ENCODE peak calls at places on chromosome 13, in ten cellular contexts. I is fibroblast of mammary gland; T is AG09319; O is dermis blood vessel endothelial cell; P is frontal cortex; L is pancreas; S is GM18507; A is NCI-H774; C is activated effector memory CD4-positive, alpha-beta T cell treated with anti-CD3 and anti-CD28 coated beads, Interleukin-2, amount 50 U/mL, for 16 hours; J is caudate nucleus. Z is an unnamed sample.

GRCh38 chr13:113373811-113374485 is 10.0 kb upstream of the GRTP1 start:
- DNase-seq in I (no peak), T (no peak), O (no peak), P (no peak), L (no peak), S (no peak), A (no peak), C (peak; percentile 33), J (no peak), Z (no peak)

GRCh38 chr13:34070006-34070405 is 252.1 kb downstream of the RFC3 start:
- DNase-seq in I (peak; percentile 33), T (no peak), O (peak; percentile 22), P (no peak), L (no peak), S (no peak), A (no peak), C (no peak), J (no peak), Z (no peak)

GRCh38 chr13:97142452-97142851 is 79.7 kb upstream of the MBNL2 start:
- DNase-seq in I (peak; percentile 28), T (no peak), O (peak; percentile 49), P (no peak), L (peak; percentile 42), S (no peak), A (no peak), C (no peak), J (no peak), Z (no peak)

GRCh38 chr13:36362251-36362650 is 16.1 kb upstream of the SPART start:
- DNase-seq in I (peak; percentile 95), T (peak; percentile 43), O (peak; percentile 6), P (no peak), L (no peak), S (no peak), A (no peak), C (no peak), J (no peak), Z (no peak)

GRCh38 chr13:74040200-74040599 is 94.0 kb downstream of the KLF12 start:
- DNase-seq in I (peak; percentile 32), T (no peak), O (peak; percentile 62), P (no peak), L (no peak), S (no peak), A (no peak), C (peak; percentile 68), J (no peak), Z (peak; percentile 74)

GRCh38 chr13:47036291-47037008 is 139.6 kb upstream of the HTR2A start:
- DNase-seq in I (no peak), T (no peak), O (no peak), P (no peak), L (no peak), S (peak; percentile 22), A (no peak), C (no peak), J (no peak), Z (no peak)

GRCh38 chr13:30798776-30799625 is 63.7 kb downstream of the ALOX5AP start:
- DNase-seq in I (no peak), T (no peak), O (peak; percentile 45), P (no peak), L (no peak), S (no peak), A (no peak), C (no peak), J (no peak), Z (no peak)

GRCh38 chr13:80299046-80299445 is 41.9 kb downstream of the SPRY2 start:
- DNase-seq in I (peak; percentile 4), T (no peak), O (peak; percentile 27), P (no peak), L (no peak), S (no peak), A (no peak), C (no peak), J (no peak), Z (no peak)

GRCh38 chr13:79678100-79678499 is 197.1 kb downstream of the NDFIP2 start:
- DNase-seq in I (peak; percentile 21), T (no peak), O (peak; percentile 3), P (no peak), L (no peak), S (no peak), A (no peak), C (no peak), J (no peak), Z (no peak)

GRCh38 chr13:48962281-48962680 is 13.4 kb upstream of the FNDC3A start:
- DNase-seq in I (no peak), T (no peak), O (no peak), P (no peak), L (no peak), S (no peak), A (no peak), C (no peak), J (no peak), Z (no peak)

GRCh38 chr13:36094478-36094877 is 36.7 kb downstream of the DCLK1 start:
- DNase-seq in I (no peak), T (no peak), O (no peak), P (no peak), L (no peak), S (no peak), A (no peak), C (no peak), J (no peak), Z (no peak)

GRCh38 chr13:40350283-40350992 is 316.0 kb downstream of the FOXO1 start:
- DNase-seq in I (peak; percentile 54), T (no peak), O (no peak), P (no peak), L (no peak), S (no peak), A (no peak), C (no peak), J (no peak), Z (no peak)

GRCh38 chr13:32264407-32264806 is 50.8 kb downstream of the ZAR1L start:
- DNase-seq in I (peak; percentile 79), T (no peak), O (peak; percentile 96), P (no peak), L (no peak), S (no peak), A (no peak), C (no peak), J (no peak), Z (no peak)

GRCh38 chr13:41008349-41008980 is 10.7 kb downstream of the ELF1 start:
- DNase-seq in I (peak; percentile 89), T (peak; percentile 27), O (no peak), P (no peak), L (no peak), S (no peak), A (no peak), C (no peak), J (no peak), Z (no peak)

GRCh38 chr13:114024603-114025431 is 50.9 kb upstream of the C13orf46 start:
- DNase-seq in I (no peak), T (no peak), O (no peak), P (no peak), L (no peak), S (peak; percentile 65), A (no peak), C (no peak), J (no peak), Z (no peak)

GRCh38 chr13:43567608-43568007 is 219.2 kb downstream of the ENOX1 start:
- DNase-seq in I (peak; percentile 30), T (no peak), O (no peak), P (no peak), L (no peak), S (no peak), A (no peak), C (no peak), J (no peak), Z (no peak)

GRCh38 chr13:99926014-99926731 is 45.4 kb downstream of the ZIC5 start:
- DNase-seq in I (peak; percentile 49), T (no peak), O (no peak), P (no peak), L (no peak), S (no peak), A (peak; percentile 46), C (no peak), J (no peak), Z (no peak)

GRCh38 chr13:51832471-51833152 is 12.4 kb downstream of the TMEM272 start:
- DNase-seq in I (peak; percentile 31), T (no peak), O (peak; percentile 33), P (peak; percentile 34), L (no peak), S (no peak), A (no peak), C (peak; percentile 78), J (no peak), Z (no peak)

GRCh38 chr13:42816538-42816937 is 35.2 kb downstream of the FAM216B start:
- DNase-seq in I (no peak), T (no peak), O (no peak), P (no peak), L (no peak), S (no peak), A (no peak), C (no peak), J (no peak), Z (no peak)

GRCh38 chr13:31663880-31664585 is 75.3 kb upstream of the RXFP2 start:
- DNase-seq in I (no peak), T (no peak), O (no peak), P (no peak), L (no peak), S (no peak), A (no peak), C (no peak), J (no peak), Z (no peak)

GRCh38 chr13:77143325-77143907 is 116.5 kb upstream of the FBXL3 start:
- DNase-seq in I (peak; percentile 49), T (no peak), O (no peak), P (no peak), L (no peak), S (no peak), A (no peak), C (no peak), J (no peak), Z (no peak)

GRCh38 chr13:113417836-113418721 is 35.2 kb downstream of the ADPRHL1 start:
- DNase-seq in I (no peak), T (no peak), O (no peak), P (no peak), L (no peak), S (no peak), A (no peak), C (no peak), J (no peak), Z (no peak)

GRCh38 chr13:99144306-99144705 is 56.3 kb upstream of the UBAC2 start:
- DNase-seq in I (no peak), T (no peak), O (no peak), P (no peak), L (no peak), S (peak; percentile 23), A (no peak), C (no peak), J (no peak), Z (no peak)

GRCh38 chr13:48448285-48448962 is 35.5 kb upstream of the LPAR6 start:
- DNase-seq in I (no peak), T (no peak), O (no peak), P (no peak), L (no peak), S (no peak), A (no peak), C (no peak), J (no peak), Z (no peak)

GRCh38 chr13:35471466-35472307 is 4.8 kb downstream of the MAB21L1 start:
- DNase-seq in I (peak; percentile 75), T (no peak), O (no peak), P (no peak), L (no peak), S (no peak), A (no peak), C (no peak), J (no peak), Z (no peak)

GRCh38 chr13:32473650-32474049 is 45.7 kb upstream of the N4BP2L1 start:
- DNase-seq in I (no peak), T (no peak), O (no peak), P (no peak), L (no peak), S (no peak), A (no peak), C (no peak), J (no peak), Z (no peak)

Z was measured in spleen.